ENCODE peak calls at places on chromosomes 7 and 10, in ten cellular contexts. K is HCT116, Q is tibial artery, D is H9, J is suprapubic skin, L is right atrium auricular region, N is hepatocyte, E is cardiac muscle cell, G is adrenal gland, B is right lobe of liver. P is an unnamed sample.

GRCh38 chr10:33227489-33227888 is 107.0 kb downstream of the NRP1 start:
- DNase-seq in K (no peak), Q (no peak), D (no peak), J (no peak), L (peak; percentile 69), N (no peak), E (no peak), G (no peak), B (no peak), P (no peak)

GRCh38 chr7:141563956-141564623 is 12.9 kb downstream of the AGK start:
- DNase-seq in K (no peak), Q (no peak), D (peak; percentile 41), J (no peak), L (no peak), N (no peak), E (no peak), G (no peak), B (no peak), P (no peak)

GRCh38 chr7:98811299-98811698 is 58.5 kb downstream of the TMEM130 start:
- DNase-seq in K (no peak), Q (no peak), D (no peak), J (no peak), L (no peak), N (no peak), E (no peak), G (no peak), B (no peak), P (no peak)

GRCh38 chr10:12635127-12635541 is 285.8 kb downstream of the CAMK1D start:
- DNase-seq in K (no peak), Q (no peak), D (no peak), J (no peak), L (peak; percentile 34), N (no peak), E (no peak), G (no peak), B (no peak), P (no peak)

GRCh38 chr10:72875250-72876055 is 18.1 kb upstream of the OIT3 start:
- DNase-seq in K (peak; percentile 12), Q (no peak), D (no peak), J (no peak), L (no peak), N (peak; percentile 31), E (peak; percentile 52), G (no peak), B (no peak), P (no peak)

GRCh38 chr7:149293338-149293737 is 31.3 kb downstream of the ZNF783 start:
- DNase-seq in K (no peak), Q (no peak), D (no peak), J (no peak), L (no peak), N (no peak), E (no peak), G (no peak), B (no peak), P (no peak)

GRCh38 chr10:59876695-59877094 is 29.7 kb downstream of the CCDC6 start:
- DNase-seq in K (no peak), Q (no peak), D (no peak), J (no peak), L (no peak), N (no peak), E (no peak), G (no peak), B (no peak), P (no peak)

GRCh38 chr7:16086743-16087142 is 334.6 kb downstream of the CRPPA start:
- DNase-seq in K (no peak), Q (no peak), D (no peak), J (no peak), L (no peak), N (no peak), E (no peak), G (no peak), B (no peak), P (no peak)

GRCh38 chr10:88980247-88980646 is 10.4 kb upstream of the FAS start:
- DNase-seq in K (no peak), Q (no peak), D (no peak), J (no peak), L (no peak), N (no peak), E (no peak), G (no peak), B (no peak), P (no peak)

GRCh38 chr10:7122561-7122960 is 288.3 kb downstream of the SFMBT2 start:
- DNase-seq in K (no peak), Q (no peak), D (no peak), J (no peak), L (no peak), N (no peak), E (no peak), G (no peak), B (no peak), P (no peak)

GRCh38 chr10:77504870-77505257 is 132.7 kb downstream of the KCNMA1 start:
- DNase-seq in K (peak; percentile 83), Q (peak; percentile 42), D (no peak), J (no peak), L (no peak), N (peak; percentile 71), E (no peak), G (no peak), B (peak; percentile 61), P (no peak)

GRCh38 chr10:46006219-46006618 is 24.2 kb downstream of the NCOA4 start:
- DNase-seq in K (no peak), Q (no peak), D (no peak), J (no peak), L (no peak), N (no peak), E (peak; percentile 67), G (no peak), B (no peak), P (no peak)

GRCh38 chr7:132393789-132394261 is 182.4 kb downstream of the PLXNA4 start:
- DNase-seq in K (no peak), Q (peak; percentile 79), D (no peak), J (peak; percentile 85), L (peak; percentile 81), N (peak; percentile 31), E (peak; percentile 90), G (peak; percentile 65), B (no peak), P (no peak)

GRCh38 chr7:73983437-73984164 is 44.4 kb upstream of the ELN start:
- DNase-seq in K (no peak), Q (peak; percentile 64), D (no peak), J (no peak), L (peak; percentile 76), N (no peak), E (no peak), G (no peak), B (no peak), P (peak; percentile 46)

GRCh38 chr7:138980575-138981285 is 459 bp downstream of the KIAA1549 start:
- DNase-seq in K (no peak), Q (no peak), D (no peak), J (no peak), L (no peak), N (peak; percentile 13), E (no peak), G (peak; percentile 22), B (no peak), P (peak; percentile 50)

GRCh38 chr10:49417311-49418052 is 21.6 kb upstream of the DRGX start:
- DNase-seq in K (no peak), Q (no peak), D (no peak), J (no peak), L (no peak), N (no peak), E (no peak), G (no peak), B (no peak), P (no peak)

GRCh38 chr10:49415846-49416245 is 20.0 kb upstream of the DRGX start:
- DNase-seq in K (no peak), Q (no peak), D (no peak), J (no peak), L (no peak), N (no peak), E (no peak), G (no peak), B (no peak), P (no peak)

GRCh38 chr10:49418053-49418326 is 22.1 kb upstream of the DRGX start:
- DNase-seq in K (no peak), Q (no peak), D (no peak), J (no peak), L (no peak), N (no peak), E (no peak), G (no peak), B (no peak), P (no peak)

GRCh38 chr10:49419005-49419404 is 23.1 kb upstream of the DRGX start:
- DNase-seq in K (peak; percentile 75), Q (no peak), D (peak; percentile 59), J (no peak), L (no peak), N (peak; percentile 76), E (no peak), G (no peak), B (no peak), P (peak; percentile 50)

GRCh38 chr10:49418328-49418727 is 22.4 kb upstream of the DRGX start:
- DNase-seq in K (no peak), Q (no peak), D (no peak), J (no peak), L (no peak), N (no peak), E (no peak), G (no peak), B (no peak), P (no peak)
- TF ChIP-seq CTCF in K (peak; percentile 9), Q (no peak), D (peak; percentile 49), J (no peak), L (no peak), N (no peak), E (no peak), G (no peak), B (no peak), P (no peak)

GRCh38 chr7:38107486-38107893 is 70.6 kb upstream of the STARD3NL start:
- DNase-seq in K (peak; percentile 48), Q (peak; percentile 67), D (peak; percentile 69), J (no peak), L (peak; percentile 65), N (peak; percentile 82), E (peak; percentile 65), G (peak; percentile 75), B (peak; percentile 45), P (peak; percentile 50)
- H3K9me3 ChIP-seq in K (no peaks in the 10 kb centered on the region), Q (no peaks in the 10 kb centered on the region), D (no peaks in the 10 kb centered on the region), J (no peaks in the 10 kb centered on the region), L (no peaks in the 10 kb centered on the region), N (no peaks in the 10 kb centered on the region), E (no peaks in the 10 kb centered on the region), G (no peaks in the 10 kb centered on the region), B (no peaks in the 10 kb centered on the region), P (no peaks in the 10 kb centered on the region)

GRCh38 chr7:117178600-117178999 is 144.3 kb downstream of the WNT2 start:
- DNase-seq in K (no peak), Q (no peak), D (no peak), J (no peak), L (no peak), N (no peak), E (no peak), G (no peak), B (no peak), P (no peak)
- H3K27me3 ChIP-seq in K (no peaks in the 10 kb centered on the region), Q (no peaks in the 10 kb centered on the region), D (no peaks in the 10 kb centered on the region), J (no peaks in the 10 kb centered on the region), L (no peaks in the 10 kb centered on the region), N (no peaks in the 10 kb centered on the region), E (no peaks in the 10 kb centered on the region), G (no peaks in the 10 kb centered on the region), B (no peaks in the 10 kb centered on the region), P (no peaks in the 10 kb centered on the region)

DNA sequence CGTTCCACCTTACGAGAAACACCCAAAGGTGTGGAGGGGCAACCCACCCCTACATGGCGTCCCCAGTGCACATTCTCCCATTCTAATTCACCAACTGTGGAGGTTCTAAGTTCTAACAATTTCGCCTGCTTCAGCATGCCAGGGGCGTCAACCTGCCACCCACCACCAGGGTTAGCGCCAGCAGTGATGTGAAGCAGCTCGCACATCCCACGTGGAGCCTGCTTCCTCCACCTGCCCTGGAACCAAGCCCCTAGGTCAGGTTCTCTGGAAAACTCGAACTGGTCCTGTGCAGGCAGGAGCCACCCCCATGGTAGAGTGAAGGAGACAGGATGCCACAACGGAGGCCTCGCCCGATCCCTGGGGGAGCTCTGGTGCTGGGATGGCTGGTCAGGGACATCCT is 33.3 kb upstream of the FXYD4 start:
- DNase-seq in K (no peak), Q (no peak), D (peak; percentile 62), J (no peak), L (no peak), N (no peak), E (no peak), G (no peak), B (no peak), P (no peak)
- TF ChIP-seq CTCF in K (no peak), Q (no peak), D (peak; percentile 54), J (no peak), L (no peak), N (no peak), E (no peak), G (no peak), B (no peak), P (no peak)